ENCODE peak calls at places on chromosomes 16 and 17, in four cellular contexts. E is fibroblast of lung, L is heart left ventricle, W is uterus. G is an unnamed sample.

GRCh38 chr16:8044796-8045195 is 545.5 kb downstream of the TMEM114 start:
- DNase-seq in L (no peak), W (no peak), E (no peak), G (no peak)

GRCh38 chr17:15384142-15384803 is 42.9 kb upstream of the TEKT3 start:
- DNase-seq in W (peak), E (no peak), L (peak), G (peak)

GRCh38 chr16:54987081-54987480 is 56.4 kb downstream of the IRX5 start:
- DNase-seq in E (no peak), L (no peak), W (no peak), G (no peak)

GRCh38 chr17:72126575-72127486 is 6.0 kb downstream of the SOX9 start:
- DNase-seq in E (peak), W (no peak), L (no peak), G (peak)

GRCh38 chr17:4393806-4394205 is 27.3 kb upstream of the UBE2G1 start:
- DNase-seq in L (no peak), W (no peak), E (no peak), G (no peak)

GRCh38 chr17:18191071-18191667 is 7.5 kb downstream of the ALKBH5 start:
- DNase-seq in W (no peak), L (peak), E (no peak), G (peak)

GRCh38 chr16:25158401-25158800 is 46.9 kb downstream of the LCMT1 start:
- DNase-seq in L (no peak), E (peak), W (no peak), G (no peak)

GRCh38 chr17:1495265-1495664 is 2.8 kb upstream of the MYO1C start:
- DNase-seq in W (no peak), E (peak), L (peak), G (no peak)

GRCh38 chr16:27225536-27226360 is 22.4 kb downstream of the KDM8 start:
- DNase-seq in W (no peak), E (no peak), L (no peak), G (no peak)

GRCh38 chr16:88983771-88984687 is 7.0 kb upstream of the CBFA2T3 start:
- DNase-seq in L (no peak), W (no peak), E (no peak), G (no peak)

GRCh38 chr17:68561319-68561718 is 39.8 kb downstream of the FAM20A start:
- DNase-seq in E (no peak), L (no peak), W (no peak), G (no peak)

GRCh38 chr16:82995927-82996441 is 369.2 kb downstream of the CDH13 start:
- DNase-seq in E (peak), L (peak), W (peak), G (peak)

GRCh38 chr16:58670177-58670576 is 14.4 kb downstream of the SLC38A7 start:
- DNase-seq in E (no peak), L (no peak), W (no peak), G (no peak)

GRCh38 chr17:2435852-2436251 is 35.0 kb upstream of the MNT start:
- DNase-seq in L (no peak), W (no peak), E (no peak), G (no peak)

GRCh38 chr16:414395-415169 is 10.9 kb upstream of the RAB11FIP3 start:
- DNase-seq in L (no peak), E (no peak), W (no peak), G (no peak)

GRCh38 chr16:556479-557173 is 3.6 kb upstream of the PRR35 start:
- DNase-seq in W (no peak), E (no peak), L (no peak), G (no peak)

GRCh38 chr17:39209317-39210092 is 9.4 kb downstream of the RPL19 start:
- DNase-seq in W (peak), E (peak), L (peak), G (peak)

GRCh38 chr17:9247401-9247938 is 226.2 kb downstream of the NTN1 start:
- DNase-seq in E (no peak), L (no peak), W (no peak), G (no peak)

GRCh38 chr16:55567382-55567781 is 898 bp downstream of the CAPNS2 start:
- DNase-seq in E (no peak), W (no peak), L (no peak), G (peak)

GRCh38 chr17:48177816-48178215 is 70.2 kb downstream of the SNX11 start:
- DNase-seq in W (no peak), E (no peak), L (no peak), G (no peak)

GRCh38 chr17:76540381-76541300 is 797 bp downstream of the PRCD start:
- DNase-seq in E (peak), L (peak), W (peak), G (peak)

GRCh38 chr16:65739518-65739917 is 617.7 kb upstream of the CDH11 start:
- DNase-seq in E (no peak), L (no peak), W (no peak), G (no peak)

GRCh38 chr16:71708696-71709095 is 15.8 kb downstream of the PHLPP2 start:
- DNase-seq in W (no peak), E (no peak), L (no peak), G (no peak)

GRCh38 chr17:79298801-79299200 is 224.2 kb downstream of the ENGASE start:
- DNase-seq in E (no peak), L (no peak), W (no peak), G (no peak)

GRCh38 chr16:65700599-65700998 is 578.7 kb upstream of the CDH11 start:
- DNase-seq in W (no peak), L (no peak), E (no peak), G (no peak)

GRCh38 chr16:30711712-30712111 is 12.7 kb downstream of the SRCAP start:
- DNase-seq in W (no peak), L (peak), E (no peak), G (no peak)
- TF ChIP-seq CTCF in W (no peak), L (no peak), E (no peak), G (no peak)

GRCh38 chr16:56675685-56676210 is 6.1 kb downstream of the MT1H start:
- DNase-seq in L (no peak), W (no peak), E (no peak), G (no peak)
- H3K4me3 ChIP-seq in L (peak), W (no peak), E (no peak), G (no peak)

DNA sequence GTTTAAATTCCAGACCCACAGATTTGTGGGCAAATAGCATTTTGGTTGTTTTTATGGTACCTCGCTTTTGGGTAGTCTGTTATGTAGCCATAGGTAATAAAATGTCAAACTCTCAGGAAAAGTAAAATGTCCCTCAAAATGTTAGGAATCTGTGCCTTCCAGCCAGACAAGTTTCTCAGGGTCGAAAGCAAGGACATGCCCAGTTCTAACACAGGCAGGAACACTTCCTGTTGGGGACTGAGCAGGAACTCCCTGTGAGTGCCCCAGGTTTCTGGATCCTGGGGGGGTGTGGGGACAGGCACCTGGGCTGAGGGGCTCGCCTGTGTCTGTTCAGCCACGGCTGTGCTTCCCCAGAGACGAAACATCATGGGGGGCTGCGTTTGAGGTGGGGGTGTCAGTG is 62.3 kb downstream of the GNA13 start:
- DNase-seq in E (no peak), W (no peak), L (no peak), G (no peak)
- TF ChIP-seq CTCF in E (no peak), W (no peak), L (no peak), G (no peak)

GRCh38 chr16:30997887-30998711 is 12.3 kb downstream of the STX1B start:
- DNase-seq in W (peak), L (no peak), E (peak), G (peak)
- H3K4me3 ChIP-seq in W (peak), L (peak), E (peak), G (peak)

GRCh38 chr17:8176197-8176940 is at the start of gene TMEM107:
- DNase-seq in E (peak), W (peak), L (peak), G (peak)
- TF ChIP-seq CTCF in E (no peak), W (no peak), L (no peak), G (no peak)

GRCh38 chr17:41308918-41309359 is at the start of gene KRTAP16-1:
- DNase-seq in W (no peak), E (no peak), L (no peak), G (no peak)
- H3K4me3 ChIP-seq in W (no peak), E (no peak), L (peak), G (no peak)

GRCh38 chr16:11470676-11471415 is 115.9 kb downstream of the LITAF start:
- DNase-seq in L (no peak), W (no peak), E (peak), G (peak)
- TF ChIP-seq CTCF in L (no peak), W (no peak), E (no peak), G (no peak)